ENCODE peak calls at places on chromosomes 5 and 9, in eight cellular contexts. M is nephron progenitor cell, K is cardiac fibroblast, E is T-helper 1 cell, G is lung, T is RWPE1, H is IMR-90, S is NCI-H460. A is an unnamed sample.
A peak's percentile ranks its signal among the peaks of the same experiment; 100 is the strongest.

GRCh38 chr9:133534346-133535284 is at the start of gene ADAMTSL2:
- DNase-seq in M (peak; percentile 84), K (peak; percentile 87), E (no peak), G (peak; percentile 38), T (peak; percentile 36), H (peak; percentile 56), S (no peak), A (peak; percentile 69)

GRCh38 chr5:157766441-157766840 is 22.9 kb downstream of the LSM11 start:
- DNase-seq in M (no peak), K (no peak), E (no peak), G (no peak), T (no peak), H (no peak), S (no peak), A (no peak)

GRCh38 chr5:73596705-73597328 is 29.2 kb upstream of the ARHGEF28 start:
- DNase-seq in M (peak; percentile 45), K (peak; percentile 36), E (no peak), G (no peak), T (peak; percentile 44), H (peak; percentile 20), S (peak; percentile 61), A (peak; percentile 60)

GRCh38 chr9:18124760-18125159 is 349.2 kb upstream of the ADAMTSL1 start:
- DNase-seq in M (no peak), K (peak; percentile 52), E (no peak), G (no peak), T (no peak), H (peak; percentile 6), S (no peak), A (peak; percentile 38)

GRCh38 chr5:163565931-163566608 is 60.7 kb downstream of the MAT2B start:
- DNase-seq in M (peak; percentile 43), K (peak; percentile 42), E (no peak), G (no peak), T (peak; percentile 22), H (peak; percentile 36), S (no peak), A (peak; percentile 38)

GRCh38 chr9:35481347-35481975 is 8.4 kb upstream of the RUSC2 start:
- DNase-seq in M (no peak), K (peak; percentile 87), E (no peak), G (peak; percentile 50), T (peak; percentile 77), H (peak; percentile 75), S (peak; percentile 40), A (peak; percentile 86)

GRCh38 chr9:127880143-127880542 is 2.7 kb upstream of the AK1 start:
- DNase-seq in M (no peak), K (no peak), E (no peak), G (no peak), T (no peak), H (no peak), S (no peak), A (no peak)

GRCh38 chr9:106859957-106860715 is 2.8 kb upstream of the ZNF462 start:
- DNase-seq in M (peak; percentile 73), K (peak; percentile 29), E (no peak), G (peak; percentile 51), T (peak; percentile 90), H (no peak), S (no peak), A (no peak)

GRCh38 chr9:95484225-95484624 is 32.5 kb downstream of the PTCH1 start:
- DNase-seq in M (no peak), K (no peak), E (no peak), G (no peak), T (no peak), H (no peak), S (no peak), A (no peak)

GRCh38 chr9:134623408-134624066 is 18.1 kb upstream of the COL5A1 start:
- DNase-seq in M (no peak), K (no peak), E (no peak), G (no peak), T (no peak), H (no peak), S (no peak), A (no peak)

GRCh38 chr5:174414315-174414710 is 310.1 kb upstream of the MSX2 start:
- DNase-seq in M (no peak), K (no peak), E (no peak), G (no peak), T (no peak), H (no peak), S (no peak), A (no peak)

GRCh38 chr5:160458971-160459800 is 37.5 kb downstream of the PTTG1 start:
- DNase-seq in M (no peak), K (no peak), E (no peak), G (no peak), T (no peak), H (no peak), S (no peak), A (no peak)

GRCh38 chr5:43602818-43603534 is at the start of gene NNT:
- DNase-seq in M (peak; percentile 82), K (peak; percentile 49), E (peak; percentile 66), G (peak; percentile 77), T (peak; percentile 56), H (peak; percentile 35), S (no peak), A (peak; percentile 33)

GRCh38 chr5:52693279-52693678 is 94.4 kb upstream of the ITGA1 start:
- DNase-seq in M (no peak), K (peak; percentile 64), E (no peak), G (no peak), T (peak; percentile 49), H (peak; percentile 45), S (peak; percentile 13), A (peak; percentile 66)

GRCh38 chr5:169647566-169647965 is 10.5 kb downstream of the DOCK2 start:
- DNase-seq in M (no peak), K (no peak), E (no peak), G (no peak), T (no peak), H (no peak), S (no peak), A (peak; percentile 9)

GRCh38 chr9:95182854-95183563 is 134.5 kb downstream of the FANCC start:
- DNase-seq in M (no peak), K (no peak), E (no peak), G (no peak), T (no peak), H (no peak), S (no peak), A (peak; percentile 77)